ENCODE peak calls at places on chromosomes 5 and 9, in four cellular contexts. I is Peyer's patch; K is activated CD4-positive, alpha-beta T cell treated with anti-CD3 and anti-CD28 coated beads for 4 hours; C is T-cell. X is an unnamed sample.

GRCh38 chr9:121754655-121755436 is 103.4 kb downstream of the DAB2IP start:
- DNase-seq in C (no peak), K (no peak), I (no peak), X (no peak)

GRCh38 chr5:135714126-135714894 is 120.2 kb upstream of the SLC25A48 start:
- DNase-seq in K (no peak), I (no peak), C (no peak), X (peak)

GRCh38 chr5:887947-888640 is 4.5 kb downstream of the BRD9 start:
- DNase-seq in K (no peak), I (peak), C (no peak), X (no peak)

GRCh38 chr9:90099262-90099982 is 494.6 kb downstream of the GADD45G start:
- DNase-seq in I (no peak), K (no peak), C (no peak), X (peak)

GRCh38 chr5:131384616-131385214 is 120.9 kb downstream of the CDC42SE2 start:
- DNase-seq in C (no peak), I (no peak), K (peak), X (no peak)

GRCh38 chr5:180072556-180072955 is 997 bp upstream of the RNF130 start:
- DNase-seq in K (no peak), C (no peak), I (no peak), X (no peak)

GRCh38 chr5:156326718-156327259 is at the start of gene SGCD:
- DNase-seq in K (no peak), C (no peak), I (peak), X (peak)

GRCh38 chr5:113612060-113612496 is 98.6 kb downstream of the YTHDC2 start:
- DNase-seq in I (no peak), K (no peak), C (no peak), X (no peak)

GRCh38 chr9:132745911-132746709 is 75.8 kb downstream of the GTF3C4 start:
- DNase-seq in C (no peak), K (no peak), I (no peak), X (no peak)

GRCh38 chr9:134851015-134851414 is 29.6 kb upstream of the FCN2 start:
- DNase-seq in C (no peak), I (peak), K (no peak), X (no peak)

GRCh38 chr9:75844321-75844720 is 46.2 kb upstream of the PCSK5 start:
- DNase-seq in K (no peak), C (no peak), I (no peak), X (no peak)

GRCh38 chr9:72807765-72808445 is 144.9 kb downstream of the ALDH1A1 start:
- DNase-seq in K (no peak), I (no peak), C (no peak), X (no peak)